ENCODE peak calls at places on chromosomes 7 and 10, in seven cellular contexts. N is endothelial cell, M is GM06990, T is cardiac fibroblast, I is BJ, L is astrocyte of the spinal cord, H is upper lobe of right lung. Z is an unnamed sample.
A peak's percentile ranks its signal among the peaks of the same experiment; 100 is the strongest.

GRCh38 chr10:44682516-44682915 is 228.6 kb upstream of the TMEM72 start:
- DNase-seq in N (no peak), M (no peak), T (no peak), I (no peak), L (no peak), H (no peak), Z (no peak)

GRCh38 chr7:104111294-104111693 is 96.5 kb downstream of the ORC5 start:
- DNase-seq in N (no peak), M (no peak), T (no peak), I (no peak), L (no peak), H (no peak), Z (no peak)

GRCh38 chr10:14293516-14293915 is 37.2 kb downstream of the FRMD4A start:
- DNase-seq in N (no peak), M (no peak), T (peak; percentile 34), I (no peak), L (no peak), H (no peak), Z (no peak)

GRCh38 chr10:59460601-59461000 is 98.3 kb upstream of the FAM13C start:
- DNase-seq in N (no peak), M (no peak), T (no peak), I (no peak), L (no peak), H (no peak), Z (no peak)

GRCh38 chr7:31074403-31074802 is 22.3 kb downstream of the ADCYAP1R1 start:
- DNase-seq in N (no peak), M (no peak), T (no peak), I (no peak), L (no peak), H (peak; percentile 61), Z (no peak)

GRCh38 chr10:19576576-19576975 is 239.7 kb upstream of the PLXDC2 start:
- DNase-seq in N (no peak), M (no peak), T (no peak), I (no peak), L (no peak), H (no peak), Z (no peak)

GRCh38 chr10:119644994-119645393 is 6.2 kb upstream of the BAG3 start:
- DNase-seq in N (no peak), M (no peak), T (no peak), I (no peak), L (no peak), H (no peak), Z (no peak)

GRCh38 chr7:102081244-102081627 is 205.4 kb upstream of the SH2B2 start:
- DNase-seq in N (no peak), M (no peak), T (no peak), I (no peak), L (no peak), H (peak; percentile 15), Z (no peak)

GRCh38 chr10:26844381-26844780 is 16.4 kb downstream of the ABI1 start:
- DNase-seq in N (no peak), M (no peak), T (no peak), I (no peak), L (no peak), H (no peak), Z (no peak)

GRCh38 chr10:69641261-69641980 is 11.4 kb downstream of the FAM241B start:
- DNase-seq in N (no peak), M (no peak), T (peak; percentile 2), I (no peak), L (no peak), H (peak; percentile 45), Z (no peak)

GRCh38 chr10:101840741-101841453 is 2.7 kb downstream of the KCNIP2 start:
- DNase-seq in N (peak; percentile 93), M (peak; percentile 87), T (peak; percentile 84), I (peak; percentile 27), L (peak; percentile 84), H (peak; percentile 89), Z (peak; percentile 85)

GRCh38 chr10:63665765-63666164 is 144.6 kb downstream of the REEP3 start:
- DNase-seq in N (no peak), M (no peak), T (no peak), I (no peak), L (no peak), H (no peak), Z (no peak)

GRCh38 chr7:79979437-79979836 is 155.2 kb upstream of the GNAI1 start:
- DNase-seq in N (no peak), M (no peak), T (peak; percentile 75), I (no peak), L (peak; percentile 27), H (no peak), Z (no peak)

DNA sequence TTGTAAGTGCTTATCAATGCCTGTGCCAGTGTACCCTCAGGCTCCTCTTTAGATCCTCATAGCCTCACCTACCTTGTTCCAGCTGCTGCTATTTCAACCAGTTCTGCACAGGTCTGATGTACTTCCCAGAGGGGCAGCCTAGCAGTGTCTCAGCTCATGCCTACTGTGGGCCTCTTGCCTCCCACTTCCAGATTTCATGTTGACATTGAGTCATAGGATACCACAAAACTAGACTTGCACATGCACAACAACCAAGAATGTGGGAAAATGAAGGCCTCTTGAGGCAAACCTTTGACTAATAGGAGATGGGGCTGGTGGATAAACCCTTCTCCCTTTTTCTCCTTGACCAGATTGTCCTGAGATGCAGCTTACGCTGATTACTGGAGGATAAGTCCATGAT is 31.0 kb downstream of the PON3 start:
- DNase-seq in N (no peak), M (no peak), T (peak; percentile 30), I (no peak), L (peak; percentile 42), H (no peak), Z (no peak)
- TF ChIP-seq CTCF in N (no peak), M (no peak), T (no peak), I (no peak), L (no peak), H (no peak), Z (no peak)

GRCh38 chr10:103699611-103700435 is 155.6 kb downstream of the SH3PXD2A start:
- DNase-seq in N (no peak), M (no peak), T (no peak), I (no peak), L (no peak), H (no peak), Z (no peak)
- TF ChIP-seq CTCF in N (no peak), M (no peak), T (peak; percentile 26), I (no peak), L (peak; percentile 21), H (no peak), Z (no peak)

GRCh38 chr10:25768167-25768566 is 165.9 kb upstream of the MYO3A start:
- DNase-seq in N (no peak), M (no peak), T (no peak), I (no peak), L (no peak), H (no peak), Z (no peak)

GRCh38 chr10:25761937-25762336 is 172.1 kb upstream of the MYO3A start:
- DNase-seq in N (no peak), M (no peak), T (no peak), I (no peak), L (no peak), H (no peak), Z (no peak)

GRCh38 chr10:25766213-25766612 is 167.8 kb upstream of the MYO3A start:
- DNase-seq in N (no peak), M (no peak), T (no peak), I (no peak), L (no peak), H (no peak), Z (no peak)

GRCh38 chr10:25766687-25767221 is 167.3 kb upstream of the MYO3A start:
- DNase-seq in N (peak; percentile 5), M (no peak), T (no peak), I (no peak), L (no peak), H (no peak), Z (no peak)
- TF ChIP-seq CTCF in N (no peak), M (no peak), T (no peak), I (no peak), L (no peak), H (no peak), Z (no peak)

GRCh38 chr10:130378556-130379400 is 242.6 kb downstream of the GLRX3 start:
- DNase-seq in N (no peak), M (no peak), T (no peak), I (no peak), L (no peak), H (no peak), Z (no peak)
- TF ChIP-seq CTCF in N (no peak), M (no peak), T (no peak), I (no peak), L (no peak), H (no peak), Z (no peak)

DNA sequence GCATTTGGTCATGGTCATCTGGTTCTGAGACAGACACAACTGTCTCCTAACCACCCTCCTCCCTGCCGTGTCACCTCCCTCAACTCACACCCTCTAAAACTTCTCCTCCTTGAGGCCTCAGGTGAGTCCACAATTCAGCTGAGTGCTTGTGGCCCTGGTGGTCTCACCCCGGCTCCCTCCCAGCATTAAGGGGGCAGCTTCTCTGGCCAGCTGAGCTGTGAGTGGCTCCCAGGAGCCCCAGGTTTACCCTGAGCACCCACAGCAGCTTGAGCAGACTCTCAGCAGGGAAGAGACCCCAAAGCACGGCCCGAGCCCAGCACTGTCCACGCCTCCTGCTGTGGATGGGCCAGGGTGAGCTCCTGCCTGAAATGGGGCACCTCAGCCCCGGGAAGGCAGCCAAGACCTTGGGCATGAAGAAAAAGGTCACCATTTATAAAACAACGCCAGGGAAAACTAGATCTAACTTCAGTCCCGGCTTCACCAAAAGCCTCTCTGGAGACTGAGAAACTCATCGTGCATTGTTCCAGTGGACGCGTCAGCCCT is 201.2 kb downstream of the TCERG1L start:
- DNase-seq in N (no peak), M (no peak), T (no peak), I (no peak), L (no peak), H (no peak), Z (no peak)
- TF ChIP-seq CTCF in N (no peak), M (no peak), T (no peak), I (no peak), L (no peak), H (no peak), Z (no peak)

DNA sequence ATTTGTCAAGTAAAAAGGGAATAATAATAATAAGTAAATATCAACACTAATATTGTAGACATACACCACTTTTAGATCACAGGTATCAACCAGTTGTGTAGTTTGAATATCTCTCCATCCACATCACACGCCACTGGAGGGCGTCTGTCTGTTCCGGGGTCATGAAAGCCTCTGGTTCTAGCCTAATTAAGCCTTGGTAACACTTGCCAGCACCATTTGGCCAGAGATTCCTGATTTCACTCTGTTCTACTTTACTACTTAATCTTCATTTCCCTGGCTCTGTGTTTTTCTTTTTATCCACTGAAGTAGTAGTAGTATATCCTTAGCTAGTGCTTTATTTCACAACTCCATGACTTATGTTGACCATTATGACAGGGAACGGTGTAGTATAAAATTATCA is 285.6 kb upstream of the POM121L12 start:
- DNase-seq in N (peak; percentile 14), M (no peak), T (no peak), I (no peak), L (no peak), H (no peak), Z (no peak)
- TF ChIP-seq CTCF in N (no peak), M (no peak), T (no peak), I (no peak), L (no peak), H (no peak), Z (no peak)

Z was measured in activated CD8-positive, alpha-beta T cell treated with anti-CD3 and anti-CD28 coated beads for 36 hours.